ENCODE peak calls at places on chromosomes 6 and 20, in nine cellular contexts. W, R, M, D, H, J, V, Z and X are unnamed samples.

GRCh38 chr6:161802231-161802630 is 528.4 kb upstream of the AGPAT4 start:
- DNase-seq in W (no peak), R (no peak), M (no peak), D (no peak), H (no peak), J (no peak), V (no peak), Z (no peak), X (no peak)

GRCh38 chr6:25614052-25614451 is 38.0 kb upstream of the SCGN start:
- DNase-seq in W (no peak), R (no peak), M (no peak), D (no peak), H (no peak), J (no peak), V (no peak), Z (no peak), X (no peak)

GRCh38 chr6:168877821-168878282 is 375.8 kb downstream of the THBS2 start:
- DNase-seq in W (no peak), R (no peak), M (no peak), D (peak), H (no peak), J (no peak), V (no peak), Z (no peak), X (no peak)

GRCh38 chr20:37270586-37271420 is 9.2 kb upstream of the GHRH start:
- DNase-seq in W (peak), R (no peak), M (peak), D (no peak), H (no peak), J (no peak), V (peak), Z (no peak), X (no peak)

GRCh38 chr6:73942581-73942980 is 246.6 kb downstream of the CD109 start:
- DNase-seq in W (peak), R (no peak), M (no peak), D (peak), H (peak), J (no peak), V (no peak), Z (no peak), X (no peak)

GRCh38 chr6:28785962-28786679 is 137.7 kb downstream of the TRIM27 start:
- DNase-seq in W (no peak), R (no peak), M (no peak), D (no peak), H (no peak), J (no peak), V (no peak), Z (no peak), X (no peak)

GRCh38 chr6:13488015-13488895 is 855 bp upstream of the GFOD1 start:
- DNase-seq in W (peak), R (peak), M (peak), D (peak), H (no peak), J (peak), V (peak), Z (peak), X (no peak)

GRCh38 chr20:24470782-24471582 is 1.6 kb downstream of the SYNDIG1 start:
- DNase-seq in W (no peak), R (no peak), M (no peak), D (no peak), H (no peak), J (no peak), V (no peak), Z (no peak), X (no peak)

GRCh38 chr6:138682722-138683521 is 90.6 kb upstream of the CCDC28A start:
- DNase-seq in W (peak), R (no peak), M (no peak), D (no peak), H (no peak), J (no peak), V (no peak), Z (no peak), X (no peak)

GRCh38 chr6:90186637-90187361 is 109.8 kb downstream of the BACH2 start:
- DNase-seq in W (no peak), R (no peak), M (no peak), D (no peak), H (no peak), J (no peak), V (no peak), Z (no peak), X (no peak)

GRCh38 chr6:162560891-162561290 is 166.7 kb downstream of the PRKN start:
- DNase-seq in W (no peak), R (no peak), M (no peak), D (no peak), H (no peak), J (no peak), V (no peak), Z (no peak), X (no peak)

GRCh38 chr6:34553750-34554149 is 2.4 kb downstream of the SPDEF start:
- DNase-seq in W (no peak), R (no peak), M (no peak), D (no peak), H (no peak), J (no peak), V (no peak), Z (no peak), X (no peak)

GRCh38 chr6:20696676-20697075 is 162.4 kb downstream of the CDKAL1 start:
- DNase-seq in W (peak), R (no peak), M (no peak), D (peak), H (peak), J (no peak), V (no peak), Z (no peak), X (no peak)

GRCh38 chr20:24786096-24786495 is 163.0 kb upstream of the CST7 start:
- DNase-seq in W (no peak), R (no peak), M (no peak), D (no peak), H (no peak), J (no peak), V (no peak), Z (no peak), X (no peak)

GRCh38 chr20:20593447-20594170 is 118.8 kb downstream of the RALGAPA2 start:
- DNase-seq in W (peak), R (no peak), M (peak), D (peak), H (no peak), J (no peak), V (peak), Z (peak), X (no peak)

GRCh38 chr6:35687658-35688604 is 784 bp downstream of the FKBP5 start:
- DNase-seq in W (peak), R (peak), M (peak), D (peak), H (no peak), J (peak), V (peak), Z (peak), X (no peak)

GRCh38 chr6:13511913-13512717 is 24.7 kb upstream of the GFOD1 start:
- DNase-seq in W (peak), R (peak), M (no peak), D (no peak), H (no peak), J (no peak), V (no peak), Z (no peak), X (no peak)

GRCh38 chr20:24704899-24705298 is 235.5 kb downstream of the SYNDIG1 start:
- DNase-seq in W (no peak), R (no peak), M (no peak), D (no peak), H (no peak), J (no peak), V (no peak), Z (no peak), X (no peak)

GRCh38 chr20:40945754-40946451 is 82.7 kb upstream of the TOP1 start:
- DNase-seq in W (peak), R (peak), M (peak), D (peak), H (no peak), J (no peak), V (peak), Z (peak), X (peak)

GRCh38 chr20:22763257-22763906 is 179.0 kb upstream of the FOXA2 start:
- DNase-seq in W (no peak), R (peak), M (no peak), D (peak), H (no peak), J (no peak), V (no peak), Z (no peak), X (no peak)